ENCODE peak calls at places on chromosomes 7 and 10, in four cellular contexts. W is A549, P is H1, U is K562. T is an unnamed sample.

GRCh38 chr7:43039346-43039745 is 73.1 kb upstream of the HECW1 start:
- DNase-seq in P (peak; percentile 15), W (no peak), U (no peak), T (no peak)

GRCh38 chr10:126063353-126063791 is 167.0 kb downstream of the FANK1 start:
- DNase-seq in W (no peak), U (no peak), P (no peak), T (no peak)

GRCh38 chr10:60480865-60481563 is 91.3 kb upstream of the ANK3 start:
- DNase-seq in W (peak; percentile 18), U (no peak), P (no peak), T (no peak)

GRCh38 chr10:110802090-110802489 is 69.6 kb upstream of the PDCD4 start:
- DNase-seq in W (no peak), U (no peak), P (no peak), T (no peak)

GRCh38 chr10:80477813-80478212 is 23.7 kb downstream of the TSPAN14 start:
- DNase-seq in P (no peak), U (no peak), W (peak; percentile 79), T (no peak)

GRCh38 chr7:105664816-105665525 is 83.7 kb upstream of the EFCAB10 start:
- DNase-seq in P (no peak), U (peak; percentile 76), W (peak; percentile 55), T (peak; percentile 89)

GRCh38 chr7:133290041-133290440 is 37.2 kb downstream of the EXOC4 start:
- DNase-seq in U (no peak), W (no peak), P (no peak), T (no peak)

GRCh38 chr7:120741371-120742042 is 116.4 kb downstream of the TSPAN12 start:
- DNase-seq in U (no peak), W (no peak), P (no peak), T (no peak)

GRCh38 chr7:6015917-6016652 is 7.0 kb downstream of the AIMP2 start:
- DNase-seq in W (no peak), U (no peak), P (no peak), T (no peak)

GRCh38 chr10:71852335-71852937 is 1.4 kb upstream of the PSAP start:
- DNase-seq in W (no peak), U (no peak), P (no peak), T (no peak)

GRCh38 chr10:124339951-124340760 is 78.6 kb downstream of the OAT start:
- DNase-seq in P (no peak), U (no peak), W (no peak), T (no peak)

GRCh38 chr10:130801784-130802183 is 509.7 kb downstream of the TCERG1L start:
- DNase-seq in P (no peak), W (no peak), U (no peak), T (no peak)

GRCh38 chr10:104103956-104104355 is 18.0 kb upstream of the SFR1 start:
- DNase-seq in W (no peak), P (no peak), U (no peak), T (no peak)

GRCh38 chr10:30455816-30456215 is 21.8 kb downstream of the MAP3K8 start:
- DNase-seq in W (no peak), P (no peak), U (no peak), T (no peak)

GRCh38 chr7:28587211-28587610 is 174.9 kb downstream of the CREB5 start:
- DNase-seq in W (no peak), U (no peak), P (no peak), T (no peak)

GRCh38 chr10:101579516-101579870 is 8.6 kb downstream of the POLL start:
- DNase-seq in P (no peak), W (no peak), U (no peak), T (no peak)

GRCh38 chr7:111025013-111025412 is 65.9 kb upstream of the LRRN3 start:
- DNase-seq in W (no peak), U (no peak), P (no peak), T (peak; percentile 47)

GRCh38 chr7:92589056-92589455 is 1.1 kb downstream of the FAM133B start:
- DNase-seq in P (no peak), W (no peak), U (no peak), T (no peak)

GRCh38 chr10:44963772-44964633 is 4.4 kb downstream of the RASSF4 start:
- DNase-seq in W (no peak), P (no peak), U (no peak), T (peak; percentile 85)

GRCh38 chr10:120578890-120579289 is 121.9 kb downstream of the PLPP4 start:
- DNase-seq in W (no peak), U (no peak), P (no peak), T (no peak)

GRCh38 chr10:127971101-127971946 is 64.4 kb downstream of the PTPRE start:
- DNase-seq in P (no peak), U (no peak), W (no peak), T (no peak)

DNA sequence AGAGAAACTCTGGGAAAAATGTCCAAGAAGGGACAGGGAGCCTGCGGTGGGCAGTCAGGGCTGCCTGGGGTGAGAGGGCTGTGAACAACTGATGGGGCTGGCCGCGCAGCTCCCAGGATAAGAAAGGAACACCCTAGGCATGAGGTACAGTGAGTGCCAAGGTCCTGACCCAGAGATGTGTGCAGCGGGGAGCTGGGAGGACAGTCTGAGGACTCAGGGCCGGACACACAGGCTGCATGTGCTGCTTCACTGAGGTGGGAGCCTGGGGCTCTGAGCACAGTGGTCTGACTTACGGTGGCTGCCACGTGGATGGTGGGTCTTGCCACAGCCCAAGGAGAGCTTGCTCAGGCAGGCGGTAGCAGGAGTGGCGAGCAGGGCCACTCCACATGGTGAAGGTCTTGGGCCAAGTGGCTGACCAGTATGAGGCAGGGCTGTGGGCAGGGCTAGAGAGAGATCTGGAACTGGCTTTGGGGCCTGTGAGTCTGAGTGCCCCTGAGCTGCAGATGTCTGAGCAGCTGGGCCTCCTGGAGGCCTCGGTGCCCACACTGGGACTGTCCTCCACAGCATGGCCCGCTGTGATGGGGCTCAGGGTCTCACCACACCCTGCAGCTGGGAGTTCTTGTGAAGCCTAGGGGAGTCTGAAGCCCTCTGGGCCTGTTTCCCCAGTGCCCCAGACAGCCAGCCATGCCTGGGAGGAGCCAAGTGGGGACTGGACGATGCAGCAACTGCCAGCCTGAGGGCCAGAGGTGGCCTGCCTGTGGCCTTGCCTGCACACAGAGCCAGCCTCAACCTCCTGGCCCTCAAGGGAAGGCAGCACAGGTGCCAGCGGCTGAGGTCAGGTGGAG is 60.3 kb downstream of the RASGEF1A start:
- DNase-seq in U (no peak), P (no peak), W (no peak), T (no peak)
- TF ChIP-seq RNF2 in U (no peak), P (no peak), W (no peak), T (no peak)

DNA sequence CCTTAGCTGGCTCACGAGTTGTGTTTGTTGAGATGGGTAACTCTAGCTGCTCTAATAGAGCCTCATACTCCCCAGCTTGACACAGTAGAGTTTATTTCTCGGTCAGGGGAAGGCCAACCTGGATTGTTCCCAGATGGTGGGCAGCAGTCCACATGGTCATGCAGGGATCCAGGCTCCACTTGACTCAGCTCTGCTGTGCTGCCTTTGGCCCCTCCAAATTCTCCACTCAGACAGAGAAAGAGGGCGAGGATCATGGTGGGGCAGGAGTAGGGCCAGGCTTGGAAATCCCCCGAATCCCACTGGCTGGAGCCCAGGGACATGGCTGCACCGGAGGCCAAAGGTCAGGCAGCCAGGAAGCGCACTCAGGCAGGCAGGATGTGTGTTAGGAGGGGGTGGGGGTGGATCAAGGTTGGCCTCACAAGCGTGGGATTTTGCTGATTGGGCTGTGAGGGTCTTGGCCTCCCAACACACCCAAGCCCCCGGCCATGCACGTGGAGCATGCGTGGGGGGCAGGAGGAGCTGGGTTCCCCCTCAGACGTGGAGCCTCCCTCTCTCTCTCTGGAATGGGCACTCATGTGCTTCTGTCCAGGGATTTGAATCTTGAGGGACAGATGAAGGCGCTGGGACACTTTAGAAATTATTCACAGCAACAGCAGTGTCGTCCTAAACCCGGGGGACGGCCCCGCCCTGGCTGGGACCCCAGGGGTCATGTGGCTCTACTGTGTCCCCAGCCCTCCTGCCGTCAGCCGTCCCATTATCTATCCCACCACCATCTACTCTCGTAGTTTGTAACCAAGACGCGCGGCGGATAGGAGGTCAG is 44.8 kb downstream of the PDGFA start:
- DNase-seq in P (no peak), W (no peak), U (no peak), T (no peak)
- TF ChIP-seq RNF2 in P (no peak), W (no peak), U (no peak), T (no peak)

DNA sequence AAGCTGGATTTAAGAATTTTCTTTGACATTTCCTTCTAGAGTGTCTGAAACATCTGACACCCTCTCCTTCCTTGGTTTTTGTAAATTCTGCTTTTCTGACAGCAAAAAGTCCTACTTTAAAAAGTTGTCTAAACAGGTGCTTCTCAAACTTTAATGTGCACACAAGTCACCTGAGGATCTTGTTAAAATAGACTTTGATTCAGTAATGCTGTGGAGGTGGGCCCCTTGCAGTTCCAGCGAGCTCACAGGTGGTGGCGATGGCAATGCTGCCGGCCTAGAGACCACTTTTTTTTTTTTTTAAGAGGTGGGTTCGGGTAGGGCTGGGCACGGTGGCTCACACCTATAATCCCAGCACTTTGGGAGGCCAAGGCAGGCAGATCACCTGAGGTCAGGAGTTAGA is 77.1 kb downstream of the ABCC2 start:
- DNase-seq in P (no peak), W (no peak), U (no peak), T (peak; percentile 52)
- TF ChIP-seq RNF2 in P (no peak), W (no peak), U (no peak), T (no peak)

GRCh38 chr7:144390481-144390880 is 13.0 kb downstream of the NOBOX start:
- DNase-seq in W (no peak), P (no peak), U (no peak), T (no peak)
- TF ChIP-seq RNF2 in W (no peak), P (no peak), U (no peak), T (no peak)

DNA sequence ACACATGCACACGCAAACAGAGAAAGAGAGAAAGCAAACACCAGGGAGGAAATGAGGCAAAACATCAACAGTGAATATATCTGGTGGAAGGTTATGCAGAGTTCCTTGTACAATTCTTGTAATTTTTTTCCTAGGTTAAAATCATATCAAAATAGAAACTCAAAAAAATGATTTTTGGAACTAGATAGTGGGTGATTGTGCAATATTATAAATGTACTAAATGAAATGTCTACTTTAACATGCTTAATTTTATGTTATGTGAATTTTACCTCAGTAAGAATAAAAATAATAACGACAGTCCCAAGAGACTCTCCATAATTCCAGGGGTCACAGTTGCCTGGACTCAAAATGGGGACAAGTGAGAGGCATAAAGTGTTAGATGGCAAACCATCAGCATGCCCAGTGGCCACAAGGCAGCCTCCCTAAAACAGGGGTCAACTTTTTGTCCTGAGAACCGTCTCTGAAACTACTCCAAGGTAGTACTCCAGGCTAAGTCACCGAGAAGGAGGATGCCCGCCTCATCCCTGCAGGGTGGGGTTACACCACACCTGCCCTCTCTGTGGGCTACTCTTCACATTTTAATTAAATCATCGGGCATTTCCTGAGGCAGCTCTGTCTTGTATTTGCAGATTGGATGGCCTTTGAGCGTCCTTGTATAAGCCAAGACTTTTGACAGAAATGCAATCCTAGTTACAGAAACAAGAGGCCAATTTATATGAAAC is 267.7 kb downstream of the ELMO1 start:
- DNase-seq in W (no peak), U (no peak), P (no peak), T (no peak)
- TF ChIP-seq RNF2 in W (no peak), U (no peak), P (no peak), T (no peak)

GRCh38 chr10:87942884-87943527 is 79.6 kb downstream of the PTEN start:
- DNase-seq in W (no peak), U (no peak), P (no peak), T (no peak)
- TF ChIP-seq RNF2 in W (no peak), U (no peak), P (no peak), T (no peak)

GRCh38 chr7:95917622-95918021 is 145.3 kb downstream of the DYNC1I1 start:
- DNase-seq in U (no peak), P (no peak), W (no peak), T (no peak)
- TF ChIP-seq RNF2 in U (no peak), P (no peak), W (no peak), T (no peak)

GRCh38 chr7:159107052-159107892 is 37.4 kb downstream of the VIPR2 start:
- DNase-seq in P (no peak), U (no peak), W (no peak), T (no peak)
- TF ChIP-seq RNF2 in P (no peak), U (no peak), W (no peak), T (no peak)

GRCh38 chr7:26648429-26649015 is 215.9 kb downstream of the SKAP2 start:
- DNase-seq in W (no peak), U (no peak), P (no peak), T (no peak)
- TF ChIP-seq RNF2 in W (no peak), U (no peak), P (no peak), T (no peak)

T was measured in HepG2.